ENCODE peak calls at places on chromosomes 11 and 22, in six cellular contexts. I is cardiac muscle cell, Q is right cardiac atrium, W is gastrocnemius medialis, F is upper lobe of right lung, B is DND-41. V is an unnamed sample.

GRCh38 chr11:46410021-46410420 is 18.4 kb upstream of the CHRM4 start:
- DNase-seq in I (no peak), Q (peak; percentile 50), W (no peak), F (peak; percentile 27), B (no peak), V (no peak)

GRCh38 chr11:13016415-13016814 is 7.3 kb downstream of the RASSF10 start:
- DNase-seq in I (no peak), Q (no peak), W (no peak), F (no peak), B (no peak), V (no peak)

GRCh38 chr22:31227186-31227585 is 15.1 kb downstream of the LIMK2 start:
- DNase-seq in I (no peak), Q (no peak), W (no peak), F (no peak), B (no peak), V (no peak)

GRCh38 chr22:24141586-24141985 is 39.7 kb upstream of the SUSD2 start:
- DNase-seq in I (no peak), Q (no peak), W (no peak), F (no peak), B (no peak), V (no peak)

GRCh38 chr11:32886180-32886579 is 6.4 kb upstream of the QSER1 start:
- DNase-seq in I (no peak), Q (no peak), W (no peak), F (no peak), B (no peak), V (no peak)

GRCh38 chr11:27921472-27921871 is 186.5 kb downstream of the KIF18A start:
- DNase-seq in I (no peak), Q (no peak), W (no peak), F (no peak), B (no peak), V (no peak)

GRCh38 chr11:37511425-37511933 is 913.4 kb upstream of the RAG2 start:
- DNase-seq in I (no peak), Q (no peak), W (no peak), F (no peak), B (no peak), V (no peak)

GRCh38 chr11:126322996-126323395 is 19.1 kb downstream of the DCPS start:
- DNase-seq in I (no peak), Q (no peak), W (no peak), F (no peak), B (no peak), V (no peak)

GRCh38 chr22:34395370-34395769 is 475.1 kb upstream of the LARGE1 start:
- DNase-seq in I (no peak), Q (no peak), W (no peak), F (no peak), B (no peak), V (no peak)

GRCh38 chr22:40182231-40182835 is 4.6 kb downstream of the TNRC6B start:
- DNase-seq in I (no peak), Q (no peak), W (no peak), F (no peak), B (no peak), V (no peak)

GRCh38 chr11:6570691-6571427 is 32.6 kb downstream of the RRP8 start:
- DNase-seq in I (no peak), Q (peak; percentile 74), W (no peak), F (no peak), B (no peak), V (no peak)

GRCh38 chr11:74672956-74673895 is 58.0 kb downstream of the CHRDL2 start:
- DNase-seq in I (no peak), Q (peak; percentile 89), W (peak; percentile 16), F (no peak), B (no peak), V (no peak)

GRCh38 chr11:26227311-26227710 is 104.6 kb upstream of the ANO3 start:
- DNase-seq in I (peak; percentile 2), Q (no peak), W (no peak), F (no peak), B (no peak), V (no peak)

GRCh38 chr11:76664578-76665061 is 5.9 kb downstream of the LRRC32 start:
- DNase-seq in I (no peak), Q (no peak), W (no peak), F (peak; percentile 56), B (peak; percentile 49), V (no peak)

GRCh38 chr22:20930004-20930403 is 12.8 kb downstream of the CRKL start:
- DNase-seq in I (no peak), Q (no peak), W (no peak), F (no peak), B (no peak), V (no peak)

GRCh38 chr22:29621761-29622526 is 18.5 kb downstream of the NF2 start:
- DNase-seq in I (no peak), Q (no peak), W (no peak), F (no peak), B (no peak), V (no peak)

GRCh38 chr11:20373568-20374209 is 10.2 kb downstream of the HTATIP2 start:
- DNase-seq in I (no peak), Q (no peak), W (no peak), F (no peak), B (no peak), V (no peak)

GRCh38 chr11:117950999-117951961 is 22.1 kb upstream of the TMPRSS13 start:
- DNase-seq in I (no peak), Q (no peak), W (no peak), F (no peak), B (peak; percentile 77), V (no peak)

GRCh38 chr11:117701781-117702180 is 95.2 kb downstream of the DSCAML1 start:
- DNase-seq in I (no peak), Q (no peak), W (no peak), F (no peak), B (peak; percentile 54), V (no peak)

GRCh38 chr11:5204787-5205186 is 4.3 kb upstream of the OR51V1 start:
- DNase-seq in I (peak; percentile 63), Q (no peak), W (no peak), F (no peak), B (no peak), V (no peak)

GRCh38 chr22:19109198-19110063 is 12.8 kb downstream of the DGCR2 start:
- DNase-seq in I (no peak), Q (no peak), W (peak; percentile 65), F (peak; percentile 49), B (peak; percentile 61), V (no peak)

GRCh38 chr11:67617243-67617953 is 10.7 kb downstream of the NDUFV1 start:
- DNase-seq in I (no peak), Q (no peak), W (no peak), F (no peak), B (no peak), V (no peak)

GRCh38 chr11:79199729-79200354 is 241.0 kb downstream of the TENM4 start:
- DNase-seq in I (peak; percentile 19), Q (no peak), W (no peak), F (no peak), B (no peak), V (no peak)

GRCh38 chr11:79196950-79197349 is 243.9 kb downstream of the TENM4 start:
- DNase-seq in I (no peak), Q (no peak), W (no peak), F (no peak), B (no peak), V (no peak)

GRCh38 chr11:79200398-79201070 is 240.3 kb downstream of the TENM4 start:
- DNase-seq in I (no peak), Q (no peak), W (no peak), F (no peak), B (no peak), V (no peak)

GRCh38 chr11:79198203-79198897 is 242.5 kb downstream of the TENM4 start:
- DNase-seq in I (peak; percentile 54), Q (no peak), W (no peak), F (no peak), B (no peak), V (no peak)

DNA sequence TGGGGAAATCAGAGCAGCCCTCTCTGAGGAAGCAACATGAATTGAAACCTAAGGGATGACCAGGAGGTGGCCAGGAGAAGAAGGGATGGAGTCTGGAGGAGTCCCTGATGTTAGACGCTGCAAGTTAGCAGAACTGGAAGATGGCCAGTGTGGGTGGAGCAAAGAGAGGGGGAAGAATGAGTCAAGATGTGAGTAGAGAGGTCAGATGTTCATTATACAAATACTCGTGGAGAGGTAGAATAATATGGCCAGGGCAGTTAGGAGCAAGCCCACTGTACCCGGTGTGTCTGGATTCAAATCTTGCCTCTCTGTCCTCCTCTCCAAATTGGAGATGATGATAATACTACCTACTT is 242.0 kb downstream of the TENM4 start:
- DNase-seq in I (no peak), Q (no peak), W (no peak), F (no peak), B (no peak), V (no peak)
- H3K27ac ChIP-seq in I (no peak overlapping the region), Q (no peak overlapping the region), W (no peak overlapping the region), F (no peak overlapping the region), B (no peak overlapping the region), V (no peak overlapping the region)

GRCh38 chr11:3832816-3833215 is 7.9 kb downstream of the RHOG start:
- DNase-seq in I (no peak), Q (no peak), W (no peak), F (no peak), B (no peak), V (no peak)
- H3K27ac ChIP-seq in I (no peak overlapping the region), Q (no peak overlapping the region), W (no peak overlapping the region), F (peak overlapping the region; percentile 32), B (no peak overlapping the region), V (peak overlapping the region; percentile 53)

GRCh38 chr11:110433393-110434333 is 3.9 kb downstream of the FDX1 start:
- DNase-seq in I (no peak), Q (no peak), W (no peak), F (no peak), B (no peak), V (no peak)

GRCh38 chr11:110434952-110435779 is 5.4 kb downstream of the FDX1 start:
- DNase-seq in I (no peak), Q (no peak), W (no peak), F (no peak), B (no peak), V (no peak)

GRCh38 chr11:110431212-110432073 is 1.7 kb downstream of the FDX1 start:
- DNase-seq in I (no peak), Q (no peak), W (no peak), F (no peak), B (no peak), V (no peak)

GRCh38 chr11:110430267-110431211 is 791 bp downstream of the FDX1 start:
- DNase-seq in I (peak; percentile 33), Q (no peak), W (no peak), F (peak; percentile 82), B (peak; percentile 54), V (peak; percentile 78)

DNA sequence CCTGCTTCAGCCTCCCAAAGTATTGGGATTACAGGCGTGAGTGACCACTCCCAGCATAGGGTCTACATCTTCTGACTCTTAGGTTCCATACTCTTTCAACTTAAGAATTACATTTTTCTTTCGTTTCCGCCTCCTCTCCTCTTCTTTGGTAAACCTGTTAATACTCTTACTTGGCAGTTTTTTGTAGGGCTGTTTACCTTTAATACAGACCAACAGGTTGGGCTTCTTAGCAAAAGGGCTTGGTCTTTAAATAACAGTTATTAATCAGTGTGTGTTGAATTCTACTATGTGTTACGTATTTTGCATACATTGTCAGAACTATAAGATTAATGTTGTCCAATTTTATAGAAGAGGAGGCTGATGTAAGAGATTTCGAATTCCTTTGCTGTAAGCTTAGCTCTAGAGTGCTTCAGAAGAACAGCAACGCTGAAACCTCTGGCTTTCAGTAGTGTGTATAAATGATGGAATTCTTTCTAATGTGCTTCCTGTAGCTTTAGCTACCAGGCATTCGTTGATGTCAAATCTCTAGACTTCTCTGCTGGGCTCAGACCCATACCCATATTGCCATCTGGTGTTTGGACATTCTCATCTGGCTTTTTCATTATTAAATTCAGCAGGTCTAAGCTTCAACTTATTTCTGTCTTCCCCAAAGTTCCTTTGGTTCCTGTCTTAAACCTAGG is 3.1 kb downstream of the FDX1 start:
- DNase-seq in I (no peak), Q (no peak), W (no peak), F (no peak), B (no peak), V (no peak)
- H3K27ac ChIP-seq in I (no peak overlapping the region), Q (no peak overlapping the region), W (no peak overlapping the region), F (peak overlapping the region; percentile 2), B (no peak overlapping the region), V (no peak overlapping the region)

GRCh38 chr11:57320719-57321387 is 3.9 kb downstream of the TNKS1BP1 start:
- DNase-seq in I (no peak), Q (peak; percentile 17), W (no peak), F (no peak), B (no peak), V (no peak)
- H3K27ac ChIP-seq in I (no peak overlapping the region), Q (no peak overlapping the region), W (peak overlapping the region; percentile 99), F (peak overlapping the region; percentile 98), B (no peak overlapping the region), V (no peak overlapping the region)